ENCODE peak calls at places on chromosomes 6 and 20, in nine cellular contexts. O is activated T-helper 1 cell treated with Interleukin-2 at 50 U/mL for 16 hours; K is activated CD4-positive, alpha-beta T cell treated with anti-CD3 and anti-CD28 coated beads for 1 hour; J is A673; M is HTR-8/SVneo; E is Calu3; I is heart right ventricle; V is choroid plexus epithelial cell; F is hippocampal formation. Q is an unnamed sample.

GRCh38 chr6:45148711-45149341 is 179.3 kb upstream of the RUNX2 start:
- DNase-seq in O (no peak), K (no peak), J (no peak), M (no peak), E (no peak), I (no peak), V (peak), F (no peak), Q (no peak)

GRCh38 chr6:64547594-64548268 is 912.1 kb downstream of the PHF3 start:
- DNase-seq in O (no peak), K (no peak), J (no peak), M (no peak), E (no peak), I (no peak), V (no peak), F (no peak), Q (no peak)

GRCh38 chr20:2476742-2477615 is 6.4 kb upstream of the SNRPB start:
- DNase-seq in O (no peak), K (no peak), J (no peak), M (no peak), E (no peak), I (no peak), V (no peak), F (no peak), Q (no peak)

GRCh38 chr6:51459958-51460357 is 627.5 kb downstream of the PKHD1 start:
- DNase-seq in O (no peak), K (no peak), J (no peak), M (no peak), E (no peak), I (no peak), V (no peak), F (no peak), Q (no peak)

GRCh38 chr6:26118999-26119398 is 31.8 kb downstream of the HFE start:
- DNase-seq in O (no peak), K (no peak), J (peak), M (no peak), E (peak), I (no peak), V (no peak), F (peak), Q (no peak)

GRCh38 chr6:106547053-106547414 is 82.3 kb downstream of the RTN4IP1 start:
- DNase-seq in O (no peak), K (no peak), J (peak), M (no peak), E (peak), I (no peak), V (peak), F (no peak), Q (no peak)

GRCh38 chr6:14542670-14543366 is 425.2 kb downstream of the CD83 start:
- DNase-seq in O (no peak), K (peak), J (peak), M (peak), E (peak), I (no peak), V (peak), F (no peak), Q (no peak)

GRCh38 chr20:22341508-22341907 is 242.9 kb downstream of the FOXA2 start:
- DNase-seq in O (no peak), K (no peak), J (no peak), M (no peak), E (no peak), I (no peak), V (peak), F (no peak), Q (no peak)

GRCh38 chr6:66851930-66852329 is 1144.9 kb upstream of the EYS start:
- DNase-seq in O (no peak), K (no peak), J (no peak), M (no peak), E (no peak), I (no peak), V (peak), F (no peak), Q (no peak)

GRCh38 chr6:87907521-87907920 is 140.1 kb upstream of the SPACA1 start:
- DNase-seq in O (no peak), K (no peak), J (no peak), M (no peak), E (no peak), I (no peak), V (peak), F (no peak), Q (no peak)

GRCh38 chr20:37697314-37697713 is 3.5 kb downstream of the CTNNBL1 start:
- DNase-seq in O (no peak), K (no peak), J (no peak), M (no peak), E (no peak), I (no peak), V (no peak), F (no peak), Q (no peak)

GRCh38 chr6:48641544-48641943 is 530.5 kb upstream of the PTCHD4 start:
- DNase-seq in O (no peak), K (no peak), J (no peak), M (no peak), E (no peak), I (no peak), V (peak), F (no peak), Q (no peak)

GRCh38 chr6:78076371-78076770 is 423.5 kb downstream of the MEI4 start:
- DNase-seq in O (no peak), K (no peak), J (no peak), M (no peak), E (no peak), I (no peak), V (no peak), F (no peak), Q (no peak)

GRCh38 chr6:7112741-7113313 is 5.1 kb downstream of the RREB1 start:
- DNase-seq in O (peak), K (peak), J (no peak), M (no peak), E (peak), I (peak), V (no peak), F (no peak), Q (no peak)

GRCh38 chr6:64680446-64680845 is 1026.6 kb downstream of the EYS start:
- DNase-seq in O (no peak), K (no peak), J (no peak), M (peak), E (no peak), I (no peak), V (peak), F (no peak), Q (no peak)

GRCh38 chr6:54354608-54355007 is 46.4 kb downstream of the TINAG start:
- DNase-seq in O (no peak), K (no peak), J (no peak), M (no peak), E (no peak), I (no peak), V (no peak), F (no peak), Q (no peak)

GRCh38 chr6:139981810-139982550 is 607.5 kb upstream of the CITED2 start:
- DNase-seq in O (no peak), K (no peak), J (peak), M (peak), E (peak), I (no peak), V (peak), F (no peak), Q (no peak)

GRCh38 chr20:20992274-20992673 is 113.9 kb downstream of the LINC00237 start:
- DNase-seq in O (no peak), K (no peak), J (no peak), M (no peak), E (no peak), I (no peak), V (no peak), F (no peak), Q (no peak)

GRCh38 chr6:135488023-135488422 is 9.5 kb downstream of the AHI1 start:
- DNase-seq in O (no peak), K (no peak), J (peak), M (peak), E (no peak), I (no peak), V (peak), F (no peak), Q (no peak)

GRCh38 chr6:144307880-144308279 is 22.7 kb downstream of the UTRN start:
- DNase-seq in O (no peak), K (no peak), J (no peak), M (no peak), E (no peak), I (no peak), V (no peak), F (no peak), Q (no peak)

GRCh38 chr6:6717953-6718352 is 129.4 kb downstream of the LY86 start:
- DNase-seq in O (no peak), K (no peak), J (no peak), M (no peak), E (no peak), I (no peak), V (peak), F (no peak), Q (no peak)

GRCh38 chr6:167573461-167574215 is 248.8 kb downstream of the TTLL2 start:
- DNase-seq in O (no peak), K (no peak), J (no peak), M (no peak), E (no peak), I (no peak), V (no peak), F (no peak), Q (no peak)

GRCh38 chr20:31567380-31567720 is 37.7 kb upstream of the ID1 start:
- DNase-seq in O (no peak), K (no peak), J (no peak), M (no peak), E (no peak), I (no peak), V (no peak), F (no peak), Q (no peak)

GRCh38 chr20:63819224-63819917 is 11.7 kb downstream of the ZBTB46 start:
- DNase-seq in O (no peak), K (no peak), J (peak), M (no peak), E (no peak), I (no peak), V (peak), F (no peak), Q (no peak)

GRCh38 chr6:13471184-13471583 is 16.2 kb downstream of the GFOD1 start:
- DNase-seq in O (no peak), K (no peak), J (no peak), M (no peak), E (no peak), I (no peak), V (no peak), F (no peak), Q (no peak)

GRCh38 chr20:53750827-53751393 is 157.3 kb upstream of the ZNF217 start:
- DNase-seq in O (no peak), K (no peak), J (peak), M (no peak), E (no peak), I (no peak), V (peak), F (no peak), Q (no peak)

GRCh38 chr6:158660331-158660730 is 10.5 kb downstream of the SYTL3 start:
- DNase-seq in O (peak), K (peak), J (no peak), M (no peak), E (peak), I (no peak), V (peak), F (no peak), Q (no peak)

Q was measured in mucosa of gallbladder.